ENCODE peak calls at places on chromosomes 11 and 22, in six cellular contexts. P is GM23338, Q is psoas muscle, R is GM20000, G is thoracic aorta, T is hepatocyte. V is an unnamed sample.

GRCh38 chr11:67600324-67601029 is 6.3 kb upstream of the NDUFV1 start:
- DNase-seq in P (no peak), Q (no peak), R (peak; percentile 78), G (no peak), T (no peak), V (no peak)

GRCh38 chr22:35959121-35959800 is 69.4 kb downstream of the RBFOX2 start:
- DNase-seq in P (no peak), Q (no peak), R (no peak), G (no peak), T (no peak), V (no peak)

GRCh38 chr11:20221546-20221945 is 61.3 kb upstream of the DBX1 start:
- DNase-seq in P (no peak), Q (no peak), R (no peak), G (no peak), T (no peak), V (no peak)

GRCh38 chr11:32435947-32436750 is 810 bp upstream of the WT1 start:
- DNase-seq in P (peak; percentile 65), Q (no peak), R (peak; percentile 31), G (no peak), T (no peak), V (peak; percentile 32)

GRCh38 chr11:128480066-128480465 is 107.3 kb downstream of the ETS1 start:
- DNase-seq in P (no peak), Q (no peak), R (no peak), G (no peak), T (no peak), V (no peak)

GRCh38 chr11:14075679-14076078 is 113.2 kb downstream of the SPON1 start:
- DNase-seq in P (no peak), Q (no peak), R (no peak), G (no peak), T (no peak), V (no peak)

GRCh38 chr11:58927393-58928081 is 11.8 kb upstream of the GLYATL1 start:
- DNase-seq in P (peak; percentile 99), Q (no peak), R (no peak), G (no peak), T (peak; percentile 90), V (peak; percentile 87)

GRCh38 chr11:72418834-72419560 is 15.3 kb downstream of the CLPB start:
- DNase-seq in P (no peak), Q (no peak), R (peak; percentile 46), G (no peak), T (no peak), V (no peak)

GRCh38 chr11:72228229-72228843 is 3.8 kb downstream of the INPPL1 start:
- DNase-seq in P (peak; percentile 33), Q (no peak), R (no peak), G (no peak), T (peak; percentile 11), V (peak; percentile 25)

GRCh38 chr11:109423860-109424190 is 1.8 kb downstream of the C11orf87 start:
- DNase-seq in P (peak; percentile 9), Q (no peak), R (no peak), G (no peak), T (no peak), V (no peak)
- TF ChIP-seq CTCF in P (no peak), Q (no peak), R (no peak), G (no peak), T (no peak), V (no peak)

GRCh38 chr22:27317156-27317555 is 484.4 kb downstream of the MN1 start:
- DNase-seq in P (peak; percentile 45), Q (no peak), R (no peak), G (no peak), T (no peak), V (no peak)
- TF ChIP-seq CTCF in P (peak; percentile 60), Q (no peak), R (no peak), G (no peak), T (no peak), V (peak; percentile 8)

DNA sequence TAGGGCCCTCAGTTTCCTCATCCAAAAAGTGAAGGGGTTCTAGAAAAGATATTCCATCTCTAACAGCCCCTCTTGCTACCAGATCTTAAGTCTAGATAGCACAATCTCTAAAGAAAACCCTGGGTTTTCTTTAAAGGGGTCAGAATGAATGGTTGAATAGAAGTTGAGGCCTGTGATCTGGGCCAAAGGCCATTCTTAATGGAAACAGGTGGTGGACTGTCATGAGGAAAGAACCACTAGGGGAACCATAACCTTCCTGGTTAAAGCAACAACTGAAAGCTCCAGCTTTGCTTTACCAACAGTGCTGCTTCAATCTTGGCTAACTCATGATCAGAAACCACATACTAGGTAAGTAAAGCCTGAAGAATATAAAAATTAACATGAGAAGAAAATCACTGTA is 1.8 kb downstream of the CELF1 start:
- DNase-seq in P (peak; percentile 62), Q (no peak), R (peak; percentile 54), G (no peak), T (peak; percentile 36), V (no peak)
- TF ChIP-seq CTCF in P (peak; percentile 32), Q (peak; percentile 37), R (no peak), G (no peak), T (no peak), V (no peak)

GRCh38 chr11:3020011-3020410 is 27.9 kb upstream of the NAP1L4 start:
- DNase-seq in P (no peak), Q (no peak), R (no peak), G (no peak), T (no peak), V (no peak)

GRCh38 chr11:3022300-3022967 is 30.3 kb upstream of the NAP1L4 start:
- DNase-seq in P (no peak), Q (no peak), R (peak; percentile 56), G (no peak), T (no peak), V (no peak)

GRCh38 chr11:3022982-3023381 is 30.9 kb upstream of the NAP1L4 start:
- DNase-seq in P (no peak), Q (no peak), R (no peak), G (no peak), T (peak; percentile 30), V (no peak)

GRCh38 chr11:3016861-3017260 is 24.7 kb upstream of the NAP1L4 start:
- DNase-seq in P (no peak), Q (no peak), R (no peak), G (no peak), T (no peak), V (no peak)

DNA sequence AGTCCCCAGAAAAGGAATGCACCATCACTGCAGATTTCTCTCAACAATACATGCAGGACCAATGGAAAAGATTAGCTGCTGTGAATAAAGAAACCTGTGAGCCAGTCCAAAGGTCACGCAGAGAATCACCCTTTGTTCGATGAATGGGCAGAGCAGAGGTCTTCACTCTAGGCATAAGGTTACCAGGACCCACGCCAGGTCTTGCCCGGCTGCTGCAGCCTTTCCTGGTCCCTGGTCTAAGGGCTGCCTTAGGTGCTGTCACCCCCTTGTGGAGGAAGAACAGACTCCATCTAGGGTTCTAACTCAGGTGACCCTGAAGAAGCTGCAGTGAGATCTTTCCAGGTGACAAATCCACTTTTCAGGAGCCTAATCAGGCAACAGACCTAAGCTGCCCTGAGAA is 29.0 kb upstream of the NAP1L4 start:
- DNase-seq in P (peak; percentile 78), Q (no peak), R (peak; percentile 60), G (no peak), T (peak; percentile 68), V (peak; percentile 32)
- TF ChIP-seq CTCF in P (peak; percentile 75), Q (peak; percentile 37), R (peak; percentile 33), G (no peak), T (peak; percentile 50), V (peak; percentile 63)

GRCh38 chr22:29315286-29316195 is at the start of gene RASL10A:
- DNase-seq in P (peak; percentile 64), Q (no peak), R (peak; percentile 67), G (no peak), T (no peak), V (peak; percentile 57)

GRCh38 chr22:29325356-29325755 is 9.9 kb upstream of the RASL10A start:
- DNase-seq in P (no peak), Q (no peak), R (no peak), G (no peak), T (no peak), V (no peak)

GRCh38 chr22:29319072-29319471 is 3.6 kb upstream of the RASL10A start:
- DNase-seq in P (no peak), Q (no peak), R (no peak), G (no peak), T (no peak), V (no peak)

GRCh38 chr22:29316429-29316828 is 932 bp upstream of the RASL10A start:
- DNase-seq in P (peak; percentile 30), Q (no peak), R (no peak), G (no peak), T (no peak), V (no peak)

GRCh38 chr22:29320546-29320945 is 5.0 kb upstream of the RASL10A start:
- DNase-seq in P (no peak), Q (no peak), R (no peak), G (no peak), T (no peak), V (no peak)
- TF ChIP-seq CTCF in P (peak; percentile 22), Q (no peak), R (no peak), G (no peak), T (no peak), V (no peak)